ENCODE peak calls at places on chromosomes 3 and 15, in six cellular contexts. L is trophoblast cell, A is colonic mucosa, T is brain microvascular endothelial cell, M is left colon, K is iPS-NIHi11. D is an unnamed sample.

GRCh38 chr3:134471521-134472193 is 14.1 kb downstream of the ANAPC13 start:
- DNase-seq in L (no peak), A (no peak), T (peak; percentile 56), M (no peak), K (no peak), D (no peak)

GRCh38 chr3:144444546-144444945 is 472.9 kb downstream of the DIPK2A start:
- DNase-seq in L (no peak), A (no peak), T (no peak), M (no peak), K (no peak), D (no peak)

GRCh38 chr3:122273498-122273897 is 51.5 kb upstream of the CSTA start:
- DNase-seq in L (no peak), A (no peak), T (no peak), M (no peak), K (no peak), D (no peak)

GRCh38 chr3:57956119-57956832 is 51.9 kb upstream of the FLNB start:
- DNase-seq in L (peak; percentile 82), A (no peak), T (peak; percentile 63), M (no peak), K (no peak), D (no peak)

GRCh38 chr3:156474560-156475389 is 80.1 kb downstream of the SSR3 start:
- DNase-seq in L (no peak), A (no peak), T (no peak), M (no peak), K (peak; percentile 35), D (no peak)

GRCh38 chr3:157447026-157447694 is 10.5 kb downstream of the PTX3 start:
- DNase-seq in L (peak; percentile 27), A (no peak), T (peak; percentile 44), M (no peak), K (no peak), D (no peak)

GRCh38 chr3:15974647-15975046 is 176.9 kb upstream of the ANKRD28 start:
- DNase-seq in L (no peak), A (no peak), T (no peak), M (no peak), K (peak; percentile 66), D (no peak)

GRCh38 chr3:159451067-159451466 is 537.6 kb upstream of the IL12A start:
- DNase-seq in L (no peak), A (no peak), T (no peak), M (no peak), K (no peak), D (no peak)

GRCh38 chr15:52738311-52738710 is 51.8 kb downstream of the ONECUT1 start:
- DNase-seq in L (peak; percentile 93), A (no peak), T (no peak), M (no peak), K (no peak), D (no peak)

GRCh38 chr15:57090460-57090859 is 172.0 kb downstream of the TCF12 start:
- DNase-seq in L (no peak), A (no peak), T (no peak), M (no peak), K (no peak), D (no peak)

GRCh38 chr3:193869221-193870201 is 266.4 kb upstream of the HES1 start:
- DNase-seq in L (peak; percentile 76), A (no peak), T (peak; percentile 90), M (no peak), K (peak; percentile 81), D (no peak)

GRCh38 chr3:61704807-61705206 is 143.4 kb downstream of the PTPRG start:
- DNase-seq in L (no peak), A (no peak), T (no peak), M (no peak), K (no peak), D (no peak)

GRCh38 chr3:61141184-61141583 is 110.1 kb downstream of the FHIT start:
- DNase-seq in L (peak; percentile 60), A (no peak), T (no peak), M (no peak), K (peak; percentile 34), D (no peak)

GRCh38 chr3:139319428-139320402 is 24.1 kb upstream of the MRPS22 start:
- DNase-seq in L (no peak), A (no peak), T (no peak), M (no peak), K (peak; percentile 78), D (no peak)

GRCh38 chr15:36914466-36914865 is 185.9 kb downstream of the MEIS2 start:
- DNase-seq in L (no peak), A (no peak), T (no peak), M (no peak), K (no peak), D (no peak)

GRCh38 chr15:61404567-61404966 is 175.5 kb upstream of the RORA start:
- DNase-seq in L (peak; percentile 80), A (no peak), T (no peak), M (no peak), K (no peak), D (no peak)

GRCh38 chr15:45543051-45543450 is 20.5 kb upstream of the SLC30A4 start:
- DNase-seq in L (peak; percentile 95), A (no peak), T (no peak), M (no peak), K (no peak), D (no peak)

GRCh38 chr3:106628407-106628806 is 748.8 kb upstream of the CCDC54 start:
- DNase-seq in L (peak; percentile 92), A (no peak), T (peak; percentile 25), M (no peak), K (no peak), D (no peak)

GRCh38 chr15:89885611-89886010 is 8.2 kb downstream of the AP3S2 start:
- DNase-seq in L (peak; percentile 59), A (no peak), T (no peak), M (no peak), K (no peak), D (no peak)

GRCh38 chr3:160773722-160774121 is 17.7 kb downstream of the PPM1L start:
- DNase-seq in L (no peak), A (no peak), T (no peak), M (no peak), K (no peak), D (no peak)

GRCh38 chr15:92981333-92981732 is 81.2 kb downstream of the CHD2 start:
- DNase-seq in L (no peak), A (no peak), T (no peak), M (no peak), K (no peak), D (no peak)

GRCh38 chr3:188546835-188547670 is 393.1 kb downstream of the LPP start:
- DNase-seq in L (no peak), A (no peak), T (peak; percentile 37), M (no peak), K (no peak), D (no peak)

GRCh38 chr3:58119221-58119620 is 91.6 kb downstream of the DNASE1L3 start:
- DNase-seq in L (no peak), A (no peak), T (no peak), M (no peak), K (no peak), D (no peak)

GRCh38 chr3:170089862-170090600 is 52.2 kb downstream of the GPR160 start:
- DNase-seq in L (no peak), A (no peak), T (no peak), M (no peak), K (no peak), D (no peak)

GRCh38 chr3:157104521-157104920 is 55.4 kb downstream of the CCNL1 start:
- DNase-seq in L (no peak), A (no peak), T (no peak), M (no peak), K (no peak), D (no peak)

GRCh38 chr3:10753964-10754363 is 62.1 kb upstream of the SLC6A11 start:
- DNase-seq in L (peak; percentile 73), A (peak; percentile 23), T (peak; percentile 51), M (no peak), K (peak; percentile 89), D (no peak)

GRCh38 chr3:140505256-140505655 is 172.6 kb upstream of the TRIM42 start:
- DNase-seq in L (no peak), A (no peak), T (peak; percentile 23), M (no peak), K (peak; percentile 20), D (no peak)

GRCh38 chr3:157487339-157487738 is 15.9 kb downstream of the VEPH1 start:
- DNase-seq in L (peak; percentile 22), A (no peak), T (no peak), M (no peak), K (no peak), D (no peak)

GRCh38 chr3:44529927-44530326 is 25.1 kb upstream of the ZKSCAN7 start:
- DNase-seq in L (peak; percentile 64), A (peak; percentile 42), T (peak; percentile 24), M (no peak), K (no peak), D (no peak)

GRCh38 chr3:32872487-32873382 is 54.9 kb downstream of the TRIM71 start:
- DNase-seq in L (no peak), A (no peak), T (no peak), M (peak; percentile 49), K (no peak), D (no peak)

D was measured in Peyer's patch.